ENCODE peak calls at places on chromosomes 6 and 20, in ten cellular contexts. One of them, this sample, is unnamed.

GRCh38 chr20:61673152-61673551 is 392.5 kb downstream of the TAF4 start:
- DNase-seq in cardiac fibroblast: no peak
- DNase-seq in psoas muscle: no peak
- DNase-seq in effector memory CD4-positive, alpha-beta T cell: no peak
- DNase-seq in activated naive CD8-positive, alpha-beta T cell treated with anti-CD3 and anti-CD28 coated beads, Interleukin-2, amount 10 ng/mL, durations not matched to agents 7 days and 5 days: no peak
- DNase-seq in SW480: no peak
- DNase-seq in Caco-2: no peak
- DNase-seq in AG08396: no peak
- DNase-seq in NCI-H774: no peak
- DNase-seq in osteocyte: no peak
- DNase-seq in this sample: no peak

GRCh38 chr6:2865270-2866182 is 23.9 kb upstream of the SERPINB1 start:
- DNase-seq in SW480: no peak
- DNase-seq in NCI-H774: no peak
- DNase-seq in Caco-2: no peak
- DNase-seq in activated naive CD8-positive, alpha-beta T cell treated with anti-CD3 and anti-CD28 coated beads, Interleukin-2, amount 10 ng/mL, durations not matched to agents 7 days and 5 days: no peak
- DNase-seq in psoas muscle: no peak
- DNase-seq in osteocyte: no peak
- DNase-seq in effector memory CD4-positive, alpha-beta T cell: no peak
- DNase-seq in AG08396: no peak
- DNase-seq in cardiac fibroblast: peak; percentile 68
- DNase-seq in this sample: peak; percentile 40

GRCh38 chr6:41373919-41374617 is 38.7 kb downstream of the NCR2 start:
- DNase-seq in cardiac fibroblast: no peak
- DNase-seq in effector memory CD4-positive, alpha-beta T cell: no peak
- DNase-seq in Caco-2: no peak
- DNase-seq in AG08396: no peak
- DNase-seq in SW480: no peak
- DNase-seq in osteocyte: peak; percentile 81
- DNase-seq in NCI-H774: no peak
- DNase-seq in psoas muscle: no peak
- DNase-seq in activated naive CD8-positive, alpha-beta T cell treated with anti-CD3 and anti-CD28 coated beads, Interleukin-2, amount 10 ng/mL, durations not matched to agents 7 days and 5 days: peak; percentile 39
- DNase-seq in this sample: no peak

GRCh38 chr6:132643547-132643946 is 15.4 kb downstream of the TAAR1 start:
- DNase-seq in psoas muscle: no peak
- DNase-seq in SW480: no peak
- DNase-seq in activated naive CD8-positive, alpha-beta T cell treated with anti-CD3 and anti-CD28 coated beads, Interleukin-2, amount 10 ng/mL, durations not matched to agents 7 days and 5 days: no peak
- DNase-seq in AG08396: no peak
- DNase-seq in osteocyte: no peak
- DNase-seq in effector memory CD4-positive, alpha-beta T cell: no peak
- DNase-seq in cardiac fibroblast: no peak
- DNase-seq in NCI-H774: peak; percentile 67
- DNase-seq in Caco-2: no peak
- DNase-seq in this sample: no peak

GRCh38 chr6:100167585-100167984 is 173.6 kb upstream of the MCHR2 start:
- DNase-seq in effector memory CD4-positive, alpha-beta T cell: no peak
- DNase-seq in Caco-2: no peak
- DNase-seq in activated naive CD8-positive, alpha-beta T cell treated with anti-CD3 and anti-CD28 coated beads, Interleukin-2, amount 10 ng/mL, durations not matched to agents 7 days and 5 days: no peak
- DNase-seq in AG08396: no peak
- DNase-seq in NCI-H774: no peak
- DNase-seq in psoas muscle: no peak
- DNase-seq in SW480: no peak
- DNase-seq in cardiac fibroblast: no peak
- DNase-seq in osteocyte: no peak
- DNase-seq in this sample: peak; percentile 16

GRCh38 chr20:44572551-44573500 is 9.6 kb upstream of the PKIG start:
- DNase-seq in NCI-H774: no peak
- DNase-seq in SW480: no peak
- DNase-seq in osteocyte: no peak
- DNase-seq in psoas muscle: peak; percentile 44
- DNase-seq in AG08396: peak; percentile 58
- DNase-seq in Caco-2: no peak
- DNase-seq in activated naive CD8-positive, alpha-beta T cell treated with anti-CD3 and anti-CD28 coated beads, Interleukin-2, amount 10 ng/mL, durations not matched to agents 7 days and 5 days: no peak
- DNase-seq in effector memory CD4-positive, alpha-beta T cell: no peak
- DNase-seq in cardiac fibroblast: peak; percentile 89
- DNase-seq in this sample: peak; percentile 57

GRCh38 chr20:44758247-44759101 is 12.8 kb downstream of the KCNK15 start:
- DNase-seq in psoas muscle: no peak
- DNase-seq in Caco-2: peak; percentile 32
- DNase-seq in AG08396: no peak
- DNase-seq in effector memory CD4-positive, alpha-beta T cell: no peak
- DNase-seq in SW480: no peak
- DNase-seq in NCI-H774: no peak
- DNase-seq in osteocyte: no peak
- DNase-seq in activated naive CD8-positive, alpha-beta T cell treated with anti-CD3 and anti-CD28 coated beads, Interleukin-2, amount 10 ng/mL, durations not matched to agents 7 days and 5 days: no peak
- DNase-seq in cardiac fibroblast: no peak
- DNase-seq in this sample: no peak

GRCh38 chr6:12001004-12001705 is 11.0 kb upstream of the HIVEP1 start:
- DNase-seq in activated naive CD8-positive, alpha-beta T cell treated with anti-CD3 and anti-CD28 coated beads, Interleukin-2, amount 10 ng/mL, durations not matched to agents 7 days and 5 days: no peak
- DNase-seq in NCI-H774: no peak
- DNase-seq in Caco-2: no peak
- DNase-seq in SW480: no peak
- DNase-seq in cardiac fibroblast: peak; percentile 59
- DNase-seq in AG08396: no peak
- DNase-seq in osteocyte: no peak
- DNase-seq in effector memory CD4-positive, alpha-beta T cell: no peak
- DNase-seq in psoas muscle: peak; percentile 41
- DNase-seq in this sample: peak; percentile 11

GRCh38 chr20:49444553-49444990 is 37.9 kb downstream of the KCNB1 start:
- DNase-seq in NCI-H774: no peak
- DNase-seq in Caco-2: no peak
- DNase-seq in AG08396: no peak
- DNase-seq in SW480: no peak
- DNase-seq in psoas muscle: no peak
- DNase-seq in activated naive CD8-positive, alpha-beta T cell treated with anti-CD3 and anti-CD28 coated beads, Interleukin-2, amount 10 ng/mL, durations not matched to agents 7 days and 5 days: no peak
- DNase-seq in cardiac fibroblast: no peak
- DNase-seq in osteocyte: no peak
- DNase-seq in effector memory CD4-positive, alpha-beta T cell: no peak
- DNase-seq in this sample: no peak

GRCh38 chr6:149840345-149841075 is 23.6 kb downstream of the LRP11 start:
- DNase-seq in psoas muscle: peak; percentile 80
- DNase-seq in osteocyte: peak; percentile 82
- DNase-seq in SW480: peak; percentile 59
- DNase-seq in Caco-2: peak; percentile 79
- DNase-seq in NCI-H774: peak; percentile 83
- DNase-seq in cardiac fibroblast: peak; percentile 81
- DNase-seq in effector memory CD4-positive, alpha-beta T cell: peak; percentile 3
- DNase-seq in activated naive CD8-positive, alpha-beta T cell treated with anti-CD3 and anti-CD28 coated beads, Interleukin-2, amount 10 ng/mL, durations not matched to agents 7 days and 5 days: peak; percentile 57
- DNase-seq in AG08396: peak; percentile 89
- DNase-seq in this sample: peak; percentile 49

GRCh38 chr20:58116505-58116904 is 111.9 kb downstream of the ANKRD60 start:
- DNase-seq in Caco-2: no peak
- DNase-seq in psoas muscle: no peak
- DNase-seq in cardiac fibroblast: no peak
- DNase-seq in AG08396: no peak
- DNase-seq in osteocyte: no peak
- DNase-seq in SW480: no peak
- DNase-seq in NCI-H774: no peak
- DNase-seq in activated naive CD8-positive, alpha-beta T cell treated with anti-CD3 and anti-CD28 coated beads, Interleukin-2, amount 10 ng/mL, durations not matched to agents 7 days and 5 days: no peak
- DNase-seq in effector memory CD4-positive, alpha-beta T cell: no peak
- DNase-seq in this sample: no peak

GRCh38 chr6:163176097-163176496 is 238.4 kb upstream of the QKI start:
- DNase-seq in AG08396: no peak
- DNase-seq in osteocyte: no peak
- DNase-seq in SW480: no peak
- DNase-seq in psoas muscle: no peak
- DNase-seq in Caco-2: no peak
- DNase-seq in NCI-H774: no peak
- DNase-seq in activated naive CD8-positive, alpha-beta T cell treated with anti-CD3 and anti-CD28 coated beads, Interleukin-2, amount 10 ng/mL, durations not matched to agents 7 days and 5 days: no peak
- DNase-seq in effector memory CD4-positive, alpha-beta T cell: no peak
- DNase-seq in cardiac fibroblast: no peak
- DNase-seq in this sample: no peak

GRCh38 chr6:149963212-149963461 is 606 bp upstream of the ULBP1 start:
- DNase-seq in cardiac fibroblast: peak; percentile 21
- DNase-seq in NCI-H774: peak; percentile 64
- DNase-seq in activated naive CD8-positive, alpha-beta T cell treated with anti-CD3 and anti-CD28 coated beads, Interleukin-2, amount 10 ng/mL, durations not matched to agents 7 days and 5 days: peak; percentile 48
- DNase-seq in Caco-2: no peak
- DNase-seq in psoas muscle: no peak
- DNase-seq in SW480: peak; percentile 84
- DNase-seq in osteocyte: no peak
- DNase-seq in AG08396: peak; percentile 27
- DNase-seq in effector memory CD4-positive, alpha-beta T cell: no peak
- DNase-seq in this sample: peak; percentile 76

GRCh38 chr6:119539066-119539746 is 189.6 kb upstream of the MAN1A1 start:
- DNase-seq in NCI-H774: no peak
- DNase-seq in activated naive CD8-positive, alpha-beta T cell treated with anti-CD3 and anti-CD28 coated beads, Interleukin-2, amount 10 ng/mL, durations not matched to agents 7 days and 5 days: no peak
- DNase-seq in Caco-2: no peak
- DNase-seq in psoas muscle: no peak
- DNase-seq in cardiac fibroblast: no peak
- DNase-seq in SW480: no peak
- DNase-seq in effector memory CD4-positive, alpha-beta T cell: no peak
- DNase-seq in osteocyte: no peak
- DNase-seq in AG08396: no peak
- DNase-seq in this sample: no peak

GRCh38 chr6:137762168-137763090 is 104.6 kb upstream of the TNFAIP3 start:
- DNase-seq in AG08396: no peak
- DNase-seq in psoas muscle: no peak
- DNase-seq in cardiac fibroblast: no peak
- DNase-seq in activated naive CD8-positive, alpha-beta T cell treated with anti-CD3 and anti-CD28 coated beads, Interleukin-2, amount 10 ng/mL, durations not matched to agents 7 days and 5 days: no peak
- DNase-seq in Caco-2: no peak
- DNase-seq in SW480: no peak
- DNase-seq in NCI-H774: no peak
- DNase-seq in effector memory CD4-positive, alpha-beta T cell: no peak
- DNase-seq in osteocyte: no peak
- DNase-seq in this sample: no peak

GRCh38 chr6:167678102-167679101 is 148.3 kb upstream of the AFDN start:
- DNase-seq in NCI-H774: no peak
- DNase-seq in activated naive CD8-positive, alpha-beta T cell treated with anti-CD3 and anti-CD28 coated beads, Interleukin-2, amount 10 ng/mL, durations not matched to agents 7 days and 5 days: no peak
- DNase-seq in SW480: no peak
- DNase-seq in psoas muscle: peak; percentile 61
- DNase-seq in cardiac fibroblast: no peak
- DNase-seq in Caco-2: peak; percentile 77
- DNase-seq in osteocyte: no peak
- DNase-seq in AG08396: no peak
- DNase-seq in effector memory CD4-positive, alpha-beta T cell: no peak
- DNase-seq in this sample: no peak

GRCh38 chr6:28474441-28475219 is 31.3 kb upstream of the ZSCAN23 start:
- DNase-seq in osteocyte: no peak
- DNase-seq in psoas muscle: no peak
- DNase-seq in NCI-H774: peak; percentile 67
- DNase-seq in SW480: peak; percentile 61
- DNase-seq in effector memory CD4-positive, alpha-beta T cell: no peak
- DNase-seq in cardiac fibroblast: peak; percentile 86
- DNase-seq in Caco-2: no peak
- DNase-seq in activated naive CD8-positive, alpha-beta T cell treated with anti-CD3 and anti-CD28 coated beads, Interleukin-2, amount 10 ng/mL, durations not matched to agents 7 days and 5 days: no peak
- DNase-seq in AG08396: peak; percentile 80
- DNase-seq in this sample: peak; percentile 87

GRCh38 chr6:141248056-141248799 is 884.5 kb upstream of the GJE1 start:
- DNase-seq in effector memory CD4-positive, alpha-beta T cell: no peak
- DNase-seq in osteocyte: no peak
- DNase-seq in SW480: no peak
- DNase-seq in AG08396: no peak
- DNase-seq in cardiac fibroblast: no peak
- DNase-seq in psoas muscle: no peak
- DNase-seq in NCI-H774: no peak
- DNase-seq in Caco-2: no peak
- DNase-seq in activated naive CD8-positive, alpha-beta T cell treated with anti-CD3 and anti-CD28 coated beads, Interleukin-2, amount 10 ng/mL, durations not matched to agents 7 days and 5 days: no peak
- DNase-seq in this sample: no peak

GRCh38 chr20:10922941-10923340 is 249.1 kb upstream of the JAG1 start:
- DNase-seq in effector memory CD4-positive, alpha-beta T cell: no peak
- DNase-seq in activated naive CD8-positive, alpha-beta T cell treated with anti-CD3 and anti-CD28 coated beads, Interleukin-2, amount 10 ng/mL, durations not matched to agents 7 days and 5 days: no peak
- DNase-seq in psoas muscle: no peak
- DNase-seq in SW480: peak; percentile 11
- DNase-seq in NCI-H774: no peak
- DNase-seq in Caco-2: no peak
- DNase-seq in osteocyte: no peak
- DNase-seq in cardiac fibroblast: peak; percentile 87
- DNase-seq in AG08396: peak; percentile 41
- DNase-seq in this sample: peak; percentile 74

GRCh38 chr6:47908271-47908670 is 126.4 kb downstream of the OPN5 start:
- DNase-seq in Caco-2: no peak
- DNase-seq in cardiac fibroblast: no peak
- DNase-seq in activated naive CD8-positive, alpha-beta T cell treated with anti-CD3 and anti-CD28 coated beads, Interleukin-2, amount 10 ng/mL, durations not matched to agents 7 days and 5 days: no peak
- DNase-seq in AG08396: no peak
- DNase-seq in NCI-H774: no peak
- DNase-seq in psoas muscle: no peak
- DNase-seq in effector memory CD4-positive, alpha-beta T cell: no peak
- DNase-seq in osteocyte: no peak
- DNase-seq in SW480: no peak
- DNase-seq in this sample: no peak

GRCh38 chr6:149128489-149129145 is 188.9 kb upstream of the TAB2 start:
- DNase-seq in osteocyte: no peak
- DNase-seq in cardiac fibroblast: no peak
- DNase-seq in activated naive CD8-positive, alpha-beta T cell treated with anti-CD3 and anti-CD28 coated beads, Interleukin-2, amount 10 ng/mL, durations not matched to agents 7 days and 5 days: peak; percentile 62
- DNase-seq in AG08396: no peak
- DNase-seq in psoas muscle: no peak
- DNase-seq in NCI-H774: no peak
- DNase-seq in SW480: no peak
- DNase-seq in effector memory CD4-positive, alpha-beta T cell: no peak
- DNase-seq in Caco-2: no peak
- DNase-seq in this sample: no peak

GRCh38 chr20:61113731-61114130 is 138.3 kb upstream of the CDH4 start:
- DNase-seq in activated naive CD8-positive, alpha-beta T cell treated with anti-CD3 and anti-CD28 coated beads, Interleukin-2, amount 10 ng/mL, durations not matched to agents 7 days and 5 days: no peak
- DNase-seq in psoas muscle: no peak
- DNase-seq in NCI-H774: no peak
- DNase-seq in SW480: no peak
- DNase-seq in AG08396: no peak
- DNase-seq in osteocyte: peak; percentile 76
- DNase-seq in effector memory CD4-positive, alpha-beta T cell: no peak
- DNase-seq in Caco-2: no peak
- DNase-seq in cardiac fibroblast: no peak
- DNase-seq in this sample: no peak

GRCh38 chr20:8933391-8933807 is 135.5 kb upstream of the PLCB4 start:
- DNase-seq in AG08396: no peak
- DNase-seq in psoas muscle: no peak
- DNase-seq in SW480: no peak
- DNase-seq in Caco-2: no peak
- DNase-seq in NCI-H774: no peak
- DNase-seq in effector memory CD4-positive, alpha-beta T cell: no peak
- DNase-seq in cardiac fibroblast: peak; percentile 5
- DNase-seq in activated naive CD8-positive, alpha-beta T cell treated with anti-CD3 and anti-CD28 coated beads, Interleukin-2, amount 10 ng/mL, durations not matched to agents 7 days and 5 days: no peak
- DNase-seq in osteocyte: no peak
- DNase-seq in this sample: no peak

GRCh38 chr6:153858529-153858928 is 180.5 kb upstream of the OPRM1 start:
- DNase-seq in activated naive CD8-positive, alpha-beta T cell treated with anti-CD3 and anti-CD28 coated beads, Interleukin-2, amount 10 ng/mL, durations not matched to agents 7 days and 5 days: no peak
- DNase-seq in NCI-H774: no peak
- DNase-seq in Caco-2: no peak
- DNase-seq in AG08396: no peak
- DNase-seq in psoas muscle: no peak
- DNase-seq in effector memory CD4-positive, alpha-beta T cell: no peak
- DNase-seq in cardiac fibroblast: no peak
- DNase-seq in SW480: no peak
- DNase-seq in osteocyte: no peak
- DNase-seq in this sample: no peak

GRCh38 chr6:92723390-92723931 is 695.9 kb downstream of the EPHA7 start:
- DNase-seq in activated naive CD8-positive, alpha-beta T cell treated with anti-CD3 and anti-CD28 coated beads, Interleukin-2, amount 10 ng/mL, durations not matched to agents 7 days and 5 days: no peak
- DNase-seq in osteocyte: peak; percentile 78
- DNase-seq in effector memory CD4-positive, alpha-beta T cell: no peak
- DNase-seq in cardiac fibroblast: no peak
- DNase-seq in AG08396: no peak
- DNase-seq in NCI-H774: no peak
- DNase-seq in psoas muscle: no peak
- DNase-seq in SW480: no peak
- DNase-seq in Caco-2: no peak
- DNase-seq in this sample: no peak

GRCh38 chr6:108914235-108915022 is 66.2 kb downstream of the ARMC2 start:
- DNase-seq in activated naive CD8-positive, alpha-beta T cell treated with anti-CD3 and anti-CD28 coated beads, Interleukin-2, amount 10 ng/mL, durations not matched to agents 7 days and 5 days: no peak
- DNase-seq in NCI-H774: peak; percentile 23
- DNase-seq in osteocyte: no peak
- DNase-seq in psoas muscle: no peak
- DNase-seq in SW480: no peak
- DNase-seq in cardiac fibroblast: peak; percentile 21
- DNase-seq in effector memory CD4-positive, alpha-beta T cell: peak; percentile 29
- DNase-seq in AG08396: peak; percentile 25
- DNase-seq in Caco-2: no peak
- DNase-seq in this sample: no peak

GRCh38 chr20:9514461-9515210 is at the start of gene LAMP5:
- DNase-seq in osteocyte: no peak
- DNase-seq in Caco-2: no peak
- DNase-seq in SW480: peak; percentile 13
- DNase-seq in AG08396: peak; percentile 65
- DNase-seq in psoas muscle: no peak
- DNase-seq in cardiac fibroblast: peak; percentile 3
- DNase-seq in effector memory CD4-positive, alpha-beta T cell: no peak
- DNase-seq in activated naive CD8-positive, alpha-beta T cell treated with anti-CD3 and anti-CD28 coated beads, Interleukin-2, amount 10 ng/mL, durations not matched to agents 7 days and 5 days: no peak
- DNase-seq in NCI-H774: no peak
- DNase-seq in this sample: no peak

GRCh38 chr6:70396796-70397729 is 16.2 kb upstream of the FAM135A start:
- DNase-seq in psoas muscle: no peak
- DNase-seq in SW480: no peak
- DNase-seq in Caco-2: no peak
- DNase-seq in effector memory CD4-positive, alpha-beta T cell: no peak
- DNase-seq in activated naive CD8-positive, alpha-beta T cell treated with anti-CD3 and anti-CD28 coated beads, Interleukin-2, amount 10 ng/mL, durations not matched to agents 7 days and 5 days: no peak
- DNase-seq in cardiac fibroblast: peak; percentile 26
- DNase-seq in AG08396: no peak
- DNase-seq in osteocyte: no peak
- DNase-seq in NCI-H774: no peak
- DNase-seq in this sample: no peak

This sample was measured in kidney glomerular epithelial cell.